ENCODE peak calls at places on chromosomes 12 and 14, in eight cellular contexts. D is NCI-H2081 treated with DMSO at 0.1 percent for 48 hours; C is frontal cortex; Y is prostate gland; I is GM10248; M is NCI-H187; R is DND-41; A is activated T-helper 1 cell treated with anti-CD3 and anti-CD28 coated beads, Interleukin-2, amount 50 U/mL, for 16 hours. J is an unnamed sample.

GRCh38 chr14:70789361-70789760 is 20.0 kb downstream of the MAP3K9 start:
- DNase-seq in R (no peak), C (no peak), D (no peak), A (no peak), Y (no peak), M (no peak), I (no peak), J (no peak)

GRCh38 chr14:33019346-33019745 is 80.7 kb downstream of the NPAS3 start:
- DNase-seq in A (no peak), C (no peak), R (no peak), I (no peak), Y (no peak), D (no peak), M (no peak), J (no peak)

GRCh38 chr14:94346841-94347240 is 23.7 kb upstream of the SERPINA6 start:
- DNase-seq in A (no peak), D (no peak), I (no peak), Y (no peak), C (no peak), R (no peak), M (no peak), J (no peak)

GRCh38 chr12:27052742-27053141 is 29.6 kb downstream of the C12orf71 start:
- DNase-seq in Y (no peak), M (no peak), C (no peak), R (no peak), D (no peak), I (no peak), A (no peak), J (no peak)

GRCh38 chr14:91138511-91139359 is 24.9 kb downstream of the DGLUCY start:
- DNase-seq in M (no peak), I (peak; percentile 36), Y (no peak), R (peak; percentile 46), A (no peak), C (no peak), D (no peak), J (no peak)

GRCh38 chr12:80441921-80442320 is 2.1 kb upstream of the PTPRQ start:
- DNase-seq in A (no peak), D (no peak), Y (no peak), C (no peak), I (no peak), R (no peak), M (no peak), J (no peak)

GRCh38 chr12:133130808-133131128 is 341 bp downstream of the ZNF10 start:
- DNase-seq in D (no peak), Y (peak; percentile 20), R (peak; percentile 62), C (peak; percentile 4), M (no peak), I (peak; percentile 10), A (no peak), J (no peak)

GRCh38 chr12:100926669-100927248 is 132.2 kb downstream of the ANO4 start:
- DNase-seq in D (no peak), C (no peak), R (no peak), M (no peak), A (no peak), I (no peak), Y (no peak), J (no peak)

GRCh38 chr12:3071107-3071506 is 6.1 kb upstream of the TSPAN9 start:
- DNase-seq in Y (peak; percentile 42), I (no peak), D (no peak), C (no peak), R (no peak), A (no peak), M (no peak), J (no peak)

GRCh38 chr14:84017533-84017932 is 1512.4 kb upstream of the FLRT2 start:
- DNase-seq in R (no peak), C (no peak), I (no peak), M (no peak), Y (peak; percentile 52), A (no peak), D (no peak), J (no peak)

GRCh38 chr14:68527329-68527851 is 265.5 kb downstream of the ZFP36L1 start:
- DNase-seq in Y (peak; percentile 59), A (no peak), D (no peak), M (no peak), C (no peak), R (no peak), I (no peak), J (no peak)

GRCh38 chr14:48963231-48963630 is 622.9 kb downstream of the RPS29 start:
- DNase-seq in M (no peak), C (no peak), I (no peak), Y (no peak), D (no peak), A (no peak), R (no peak), J (no peak)

GRCh38 chr12:121860257-121860656 is 1.6 kb upstream of the HPD start:
- DNase-seq in I (no peak), Y (no peak), C (no peak), D (no peak), R (no peak), A (no peak), M (no peak), J (no peak)

GRCh38 chr14:65206448-65207096 is 104.3 kb upstream of the MAX start:
- DNase-seq in M (no peak), C (no peak), Y (no peak), D (no peak), R (peak; percentile 52), I (peak; percentile 65), A (no peak), J (no peak)

GRCh38 chr12:121218588-121219352 is 8.8 kb downstream of the P2RX4 start:
- DNase-seq in C (no peak), R (no peak), A (no peak), Y (no peak), I (no peak), D (no peak), M (no peak), J (no peak)

GRCh38 chr14:84442481-84442880 is 1087.5 kb upstream of the FLRT2 start:
- DNase-seq in A (no peak), M (no peak), R (no peak), D (no peak), I (no peak), Y (peak; percentile 32), C (no peak), J (no peak)

GRCh38 chr14:101072945-101073597 is 169.5 kb upstream of the RTL1 start:
- DNase-seq in R (peak; percentile 8), D (no peak), Y (peak; percentile 84), I (peak; percentile 59), A (no peak), M (no peak), C (no peak), J (no peak)

GRCh38 chr12:108612788-108613282 is 15.0 kb upstream of the TMEM119 start:
- DNase-seq in R (no peak), A (no peak), D (no peak), M (no peak), I (no peak), C (no peak), Y (no peak), J (no peak)

GRCh38 chr12:132249747-132250478 is 79.5 kb downstream of the GALNT9 start:
- DNase-seq in R (no peak), I (no peak), Y (no peak), C (no peak), A (no peak), M (no peak), D (no peak), J (no peak)

GRCh38 chr12:13165578-13166120 is 30.9 kb upstream of the EMP1 start:
- DNase-seq in M (no peak), Y (peak; percentile 86), A (peak; percentile 45), R (peak; percentile 45), I (no peak), C (no peak), D (no peak), J (no peak)

GRCh38 chr12:78470354-78471195 is 394.0 kb upstream of the SYT1 start:
- DNase-seq in M (no peak), A (no peak), R (no peak), Y (peak; percentile 8), C (no peak), I (no peak), D (peak; percentile 11), J (no peak)

GRCh38 chr14:28577187-28577586 is 189.4 kb upstream of the FOXG1 start:
- DNase-seq in D (no peak), Y (no peak), C (no peak), R (no peak), M (no peak), I (no peak), A (no peak), J (no peak)

GRCh38 chr14:93709249-93709648 is 79.0 kb downstream of the PRIMA1 start:
- DNase-seq in I (no peak), Y (no peak), M (no peak), A (no peak), C (no peak), D (no peak), R (no peak), J (no peak)

J was measured in amygdala.